ENCODE peak calls at places on chromosome 6, in seven cellular contexts. R, D, C, J, H, F and P are unnamed samples.

GRCh38 chr6:24845578-24845977 is 46.9 kb upstream of the ARMH2 start:
- DNase-seq in R (no peak), D (no peak), C (no peak), J (no peak), H (no peak), F (no peak), P (no peak)

GRCh38 chr6:61809004-61809595 is 476.9 kb downstream of the KHDRBS2 start:
- DNase-seq in R (no peak), D (no peak), C (peak; percentile 17), J (no peak), H (peak; percentile 44), F (no peak), P (peak; percentile 62)

GRCh38 chr6:133887478-133887877 is 1.4 kb upstream of the TCF21 start:
- DNase-seq in R (no peak), D (no peak), C (no peak), J (no peak), H (no peak), F (no peak), P (no peak)

GRCh38 chr6:129981598-129981997 is 36.8 kb upstream of the L3MBTL3 start:
- DNase-seq in R (peak; percentile 33), D (no peak), C (no peak), J (no peak), H (peak; percentile 5), F (no peak), P (no peak)

GRCh38 chr6:142833054-142833453 is 111.9 kb downstream of the HIVEP2 start:
- DNase-seq in R (peak; percentile 98), D (no peak), C (no peak), J (no peak), H (peak; percentile 90), F (peak; percentile 41), P (no peak)

GRCh38 chr6:17865798-17866725 is 121.4 kb downstream of the KIF13A start:
- DNase-seq in R (peak; percentile 95), D (peak; percentile 7), C (no peak), J (no peak), H (peak; percentile 97), F (peak; percentile 96), P (peak; percentile 29)

GRCh38 chr6:79671605-79672266 is 40.6 kb downstream of the SH3BGRL2 start:
- DNase-seq in R (peak; percentile 40), D (no peak), C (no peak), J (peak; percentile 31), H (peak; percentile 36), F (no peak), P (peak; percentile 34)

GRCh38 chr6:29527564-29527963 is 32.0 kb downstream of the UBD start:
- DNase-seq in R (no peak), D (no peak), C (no peak), J (no peak), H (no peak), F (no peak), P (no peak)

GRCh38 chr6:54291146-54291545 is 17.1 kb upstream of the TINAG start:
- DNase-seq in R (peak; percentile 70), D (no peak), C (no peak), J (no peak), H (peak; percentile 77), F (no peak), P (peak; percentile 46)

GRCh38 chr6:87164004-87164403 is 8.6 kb downstream of the ZNF292 start:
- DNase-seq in R (peak; percentile 11), D (no peak), C (no peak), J (no peak), H (peak; percentile 10), F (no peak), P (no peak)

GRCh38 chr6:7112741-7113313 is 5.1 kb downstream of the RREB1 start:
- DNase-seq in R (no peak), D (no peak), C (no peak), J (no peak), H (peak; percentile 33), F (peak; percentile 79), P (peak; percentile 64)

GRCh38 chr6:3394671-3395070 is 62.2 kb downstream of the SLC22A23 start:
- DNase-seq in R (no peak), D (no peak), C (no peak), J (no peak), H (no peak), F (no peak), P (no peak)

GRCh38 chr6:139370047-139370706 is 4.3 kb downstream of the CITED2 start:
- DNase-seq in R (peak; percentile 72), D (no peak), C (peak; percentile 20), J (no peak), H (peak; percentile 91), F (peak; percentile 34), P (peak; percentile 50)

GRCh38 chr6:157172830-157173536 is 150.3 kb downstream of the TMEM242 start:
- DNase-seq in R (no peak), D (no peak), C (no peak), J (no peak), H (no peak), F (no peak), P (no peak)

GRCh38 chr6:39432311-39433025 is 110.0 kb upstream of the KCNK16 start:
- DNase-seq in R (no peak), D (no peak), C (no peak), J (no peak), H (no peak), F (no peak), P (no peak)

GRCh38 chr6:96844530-96844929 is 7.3 kb upstream of the GPR63 start:
- DNase-seq in R (no peak), D (no peak), C (no peak), J (no peak), H (no peak), F (no peak), P (no peak)

GRCh38 chr6:12208190-12208589 is 82.0 kb upstream of the EDN1 start:
- DNase-seq in R (peak; percentile 27), D (no peak), C (no peak), J (no peak), H (peak; percentile 10), F (peak; percentile 56), P (no peak)

DNA sequence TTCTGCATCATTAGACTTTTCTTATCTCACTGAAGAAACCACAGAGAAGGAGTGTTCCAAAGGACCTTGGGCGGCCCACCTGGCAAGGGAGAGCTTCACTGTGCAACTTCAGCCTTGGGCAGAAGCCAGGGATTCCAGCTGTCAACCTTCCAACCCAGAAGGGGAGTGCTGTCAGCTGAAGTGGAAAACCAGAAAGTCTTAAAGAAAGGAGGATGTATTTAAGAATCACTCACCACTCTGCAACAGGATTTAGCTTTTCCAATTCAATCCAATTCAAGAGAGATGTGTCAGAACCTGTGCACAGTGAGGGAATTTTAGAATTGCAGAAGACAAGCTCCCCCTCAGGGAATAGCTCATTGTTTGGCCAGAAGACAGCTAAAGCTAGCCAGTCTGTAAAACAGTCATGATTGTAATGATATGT is 553.7 kb downstream of the CD83 start:
- DNase-seq in R (peak; percentile 89), D (no peak), C (no peak), J (no peak), H (peak; percentile 56), F (no peak), P (no peak)
- H3K18ac ChIP-seq in R (no peak overlapping the region), D (no peak overlapping the region), C (no peak overlapping the region), J (no peak overlapping the region), H (no peak overlapping the region), F (no peak overlapping the region), P (no peak overlapping the region)

GRCh38 chr6:75272145-75272840 is 12.3 kb downstream of the TMEM30A start:
- DNase-seq in R (peak; percentile 68), D (no peak), C (no peak), J (no peak), H (peak; percentile 48), F (no peak), P (no peak)

GRCh38 chr6:75268988-75269354 is 15.6 kb downstream of the TMEM30A start:
- DNase-seq in R (no peak), D (no peak), C (no peak), J (no peak), H (no peak), F (no peak), P (no peak)

GRCh38 chr6:75275067-75275466 is 9.5 kb downstream of the TMEM30A start:
- DNase-seq in R (peak; percentile 97), D (no peak), C (no peak), J (no peak), H (peak; percentile 89), F (no peak), P (no peak)

GRCh38 chr6:75268121-75268987 is 16.2 kb downstream of the TMEM30A start:
- DNase-seq in R (peak; percentile 54), D (no peak), C (no peak), J (peak; percentile 57), H (peak; percentile 62), F (no peak), P (peak; percentile 89)

DNA sequence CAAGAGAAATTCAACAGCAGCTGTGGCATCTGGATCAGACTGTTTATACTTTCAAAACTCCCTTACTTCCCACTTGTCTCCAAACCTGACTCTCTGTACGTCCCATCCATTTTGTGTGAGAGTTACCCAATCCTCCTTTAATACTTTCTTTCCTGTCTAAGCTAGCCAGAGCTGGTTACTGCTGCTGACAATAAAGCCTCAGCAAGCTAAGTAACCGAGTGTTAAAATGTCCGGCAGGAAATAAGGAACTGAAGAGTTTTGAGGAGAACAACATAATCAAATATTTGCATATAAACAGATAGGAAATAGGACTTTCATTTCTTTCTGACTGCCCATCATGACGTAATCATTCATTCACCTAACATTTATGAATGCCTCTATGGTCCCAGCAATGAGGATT is 11.6 kb downstream of the TMEM30A start:
- DNase-seq in R (no peak), D (no peak), C (no peak), J (no peak), H (peak; percentile 72), F (no peak), P (no peak)
- H3K4ac ChIP-seq in R (peak overlapping the region; percentile 90), D (peak overlapping the region; percentile 74), C (no peak overlapping the region), J (peak overlapping the region; percentile 56), H (peak overlapping the region; percentile 54), F (peak overlapping the region; percentile 93), P (no peak overlapping the region)

DNA sequence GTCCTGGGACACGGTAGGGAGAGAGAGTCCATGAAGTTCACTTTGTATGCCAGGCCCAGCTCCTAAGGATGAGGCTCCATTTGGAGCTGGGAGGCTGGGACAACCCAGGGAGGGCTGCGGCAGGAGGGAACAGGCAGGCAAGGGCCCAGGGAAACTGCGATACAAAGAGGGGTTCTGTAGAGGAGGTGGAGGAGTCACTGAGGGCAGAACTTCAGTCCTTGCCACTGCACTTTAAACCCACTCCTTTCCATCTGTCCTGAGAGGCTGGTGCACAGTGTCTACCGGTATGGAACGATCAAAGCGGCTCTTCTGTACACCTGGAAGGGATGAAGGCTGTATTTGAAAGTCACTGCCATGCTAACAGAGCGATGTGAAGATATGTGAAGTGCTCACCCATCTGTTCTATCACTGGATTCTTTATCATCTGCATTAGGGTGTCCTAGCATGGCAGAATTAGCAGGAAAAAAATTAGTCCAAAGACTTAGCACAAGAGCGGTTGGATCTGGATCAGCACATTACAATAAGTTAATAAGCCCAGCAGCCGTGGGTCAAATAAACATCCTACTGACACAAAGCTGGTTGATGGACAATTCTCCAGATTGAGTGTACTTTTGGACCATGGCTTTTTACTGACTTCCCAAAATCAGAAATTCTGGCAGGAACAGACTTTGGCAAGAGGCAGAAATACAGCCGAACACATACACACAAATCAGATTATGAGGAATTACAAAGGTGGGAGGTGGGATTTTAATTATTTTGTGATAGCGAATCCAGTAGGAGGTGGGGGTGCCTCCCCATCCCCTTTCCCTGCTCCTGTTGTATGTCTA is 20.9 kb upstream of the ZFAND3 start:
- DNase-seq in R (no peak), D (no peak), C (no peak), J (no peak), H (no peak), F (no peak), P (no peak)
- H3K18ac ChIP-seq in R (no peak overlapping the region), D (no peak overlapping the region), C (no peak overlapping the region), J (no peak overlapping the region), H (no peak overlapping the region), F (no peak overlapping the region), P (no peak overlapping the region)

GRCh38 chr6:144919573-144919972 is 634.4 kb downstream of the UTRN start:
- DNase-seq in R (no peak), D (no peak), C (no peak), J (no peak), H (no peak), F (no peak), P (no peak)
- H3K4ac ChIP-seq in R (no peak overlapping the region), D (no peak overlapping the region), C (no peak overlapping the region), J (no peak overlapping the region), H (no peak overlapping the region), F (no peak overlapping the region), P (no peak overlapping the region)

GRCh38 chr6:57086843-57087242 is 3.1 kb upstream of the ZNF451 start:
- DNase-seq in R (no peak), D (no peak), C (no peak), J (no peak), H (no peak), F (no peak), P (no peak)
- H3K18ac ChIP-seq in R (no peak overlapping the region), D (no peak overlapping the region), C (no peak overlapping the region), J (no peak overlapping the region), H (no peak overlapping the region), F (no peak overlapping the region), P (no peak overlapping the region)